ENCODE peak calls at places on chromosomes 13 and 19, in seven cellular contexts. One of them, this sample, is unnamed. For H3K4me1, the result is how much of the 10 kb centered on the place peaks cover.

GRCh38 chr19:38739440-38740251 is 4.6 kb downstream of the CAPN12 start:
- DNase-seq in breast epithelium: no peak
- DNase-seq in body of pancreas: no peak
- DNase-seq in transverse colon: no peak
- DNase-seq in sigmoid colon: no peak
- DNase-seq in IMR-90: no peak
- DNase-seq in uterus: no peak
- DNase-seq in this sample: no peak

GRCh38 chr19:57664269-57665127 is 4.2 kb upstream of the ZSCAN4 start:
- DNase-seq in breast epithelium: no peak
- DNase-seq in body of pancreas: peak
- DNase-seq in transverse colon: peak
- DNase-seq in sigmoid colon: peak
- DNase-seq in IMR-90: peak
- DNase-seq in uterus: peak
- DNase-seq in this sample: peak

GRCh38 chr19:10797541-10798256 is 38.3 kb downstream of the TMED1 start:
- DNase-seq in breast epithelium: no peak
- DNase-seq in body of pancreas: no peak
- DNase-seq in transverse colon: no peak
- DNase-seq in sigmoid colon: no peak
- DNase-seq in IMR-90: no peak
- DNase-seq in uterus: no peak
- DNase-seq in this sample: no peak

GRCh38 chr19:19636573-19636972 is 6.9 kb downstream of the GMIP start:
- DNase-seq in breast epithelium: no peak
- DNase-seq in body of pancreas: no peak
- DNase-seq in transverse colon: no peak
- DNase-seq in sigmoid colon: no peak
- DNase-seq in IMR-90: no peak
- DNase-seq in uterus: peak
- DNase-seq in this sample: no peak

GRCh38 chr19:11349171-11349570 is 2.9 kb downstream of the CCDC159 start:
- DNase-seq in breast epithelium: no peak
- DNase-seq in body of pancreas: no peak
- DNase-seq in transverse colon: no peak
- DNase-seq in sigmoid colon: no peak
- DNase-seq in IMR-90: no peak
- DNase-seq in uterus: no peak
- DNase-seq in this sample: no peak

GRCh38 chr13:31012285-31013024 is 80.0 kb downstream of the TEX26 start:
- DNase-seq in breast epithelium: no peak
- DNase-seq in body of pancreas: no peak
- DNase-seq in transverse colon: no peak
- DNase-seq in sigmoid colon: no peak
- DNase-seq in IMR-90: peak
- DNase-seq in uterus: no peak
- DNase-seq in this sample: no peak

GRCh38 chr13:66492479-66492878 is 737.7 kb downstream of the PCDH9 start:
- DNase-seq in breast epithelium: no peak
- DNase-seq in body of pancreas: no peak
- DNase-seq in transverse colon: no peak
- DNase-seq in sigmoid colon: no peak
- DNase-seq in IMR-90: no peak
- DNase-seq in uterus: no peak
- DNase-seq in this sample: no peak

GRCh38 chr13:30119476-30119875 is 187.9 kb downstream of the KATNAL1 start:
- DNase-seq in breast epithelium: no peak
- DNase-seq in body of pancreas: no peak
- DNase-seq in transverse colon: peak
- DNase-seq in sigmoid colon: no peak
- DNase-seq in IMR-90: peak
- DNase-seq in uterus: peak
- DNase-seq in this sample: peak

GRCh38 chr19:16216744-16217670 is 19.3 kb downstream of the AP1M1 start:
- DNase-seq in breast epithelium: no peak
- DNase-seq in body of pancreas: peak
- DNase-seq in transverse colon: no peak
- DNase-seq in sigmoid colon: peak
- DNase-seq in IMR-90: no peak
- DNase-seq in uterus: no peak
- DNase-seq in this sample: no peak

GRCh38 chr19:42121666-42122069 is 10.6 kb downstream of the POU2F2 start:
- DNase-seq in breast epithelium: no peak
- DNase-seq in body of pancreas: peak
- DNase-seq in transverse colon: peak
- DNase-seq in sigmoid colon: no peak
- DNase-seq in IMR-90: peak
- DNase-seq in uterus: peak
- DNase-seq in this sample: no peak

GRCh38 chr19:48190288-48191284 is 20.1 kb downstream of the ZSWIM9 start:
- DNase-seq in breast epithelium: no peak
- DNase-seq in body of pancreas: peak
- DNase-seq in transverse colon: peak
- DNase-seq in sigmoid colon: peak
- DNase-seq in IMR-90: peak
- DNase-seq in uterus: no peak
- DNase-seq in this sample: no peak

GRCh38 chr13:26563713-26564112 is 6.2 kb downstream of the WASF3 start:
- DNase-seq in breast epithelium: no peak
- DNase-seq in body of pancreas: no peak
- DNase-seq in transverse colon: no peak
- DNase-seq in sigmoid colon: no peak
- DNase-seq in IMR-90: no peak
- DNase-seq in uterus: no peak
- DNase-seq in this sample: no peak

GRCh38 chr13:97256343-97256783 is 34.2 kb downstream of the MBNL2 start:
- DNase-seq in breast epithelium: no peak
- DNase-seq in body of pancreas: peak
- DNase-seq in transverse colon: no peak
- DNase-seq in sigmoid colon: no peak
- DNase-seq in IMR-90: peak
- DNase-seq in uterus: peak
- DNase-seq in this sample: no peak

GRCh38 chr13:43473437-43473836 is 313.3 kb downstream of the ENOX1 start:
- DNase-seq in breast epithelium: no peak
- DNase-seq in body of pancreas: peak
- DNase-seq in transverse colon: no peak
- DNase-seq in sigmoid colon: no peak
- DNase-seq in IMR-90: no peak
- DNase-seq in uterus: no peak
- DNase-seq in this sample: no peak

GRCh38 chr19:42091300-42092266 is 15.6 kb downstream of the ZNF574 start:
- DNase-seq in breast epithelium: no peak
- DNase-seq in body of pancreas: no peak
- DNase-seq in transverse colon: peak
- DNase-seq in sigmoid colon: no peak
- DNase-seq in IMR-90: peak
- DNase-seq in uterus: peak
- DNase-seq in this sample: no peak

GRCh38 chr19:3547301-3547731 is 8.3 kb downstream of the TEKTIP1 start:
- DNase-seq in breast epithelium: no peak
- DNase-seq in body of pancreas: no peak
- DNase-seq in transverse colon: no peak
- DNase-seq in sigmoid colon: no peak
- DNase-seq in IMR-90: no peak
- DNase-seq in uterus: no peak
- DNase-seq in this sample: no peak

GRCh38 chr13:99178636-99179035 is 22.0 kb upstream of the UBAC2 start:
- DNase-seq in breast epithelium: no peak
- DNase-seq in body of pancreas: no peak
- DNase-seq in transverse colon: no peak
- DNase-seq in sigmoid colon: no peak
- DNase-seq in IMR-90: no peak
- DNase-seq in uterus: no peak
- DNase-seq in this sample: no peak

GRCh38 chr19:23771761-23772667 is 13.3 kb upstream of the ZNF681 start:
- DNase-seq in breast epithelium: no peak
- DNase-seq in body of pancreas: no peak
- DNase-seq in transverse colon: no peak
- DNase-seq in sigmoid colon: no peak
- DNase-seq in IMR-90: no peak
- DNase-seq in uterus: no peak
- DNase-seq in this sample: no peak

GRCh38 chr13:47044842-47045241 is 148.0 kb upstream of the HTR2A start:
- DNase-seq in breast epithelium: no peak
- DNase-seq in body of pancreas: no peak
- DNase-seq in transverse colon: no peak
- DNase-seq in sigmoid colon: no peak
- DNase-seq in IMR-90: no peak
- DNase-seq in uterus: no peak
- DNase-seq in this sample: no peak

GRCh38 chr19:45522010-45522941 is 15.0 kb downstream of the VASP start:
- DNase-seq in breast epithelium: no peak
- DNase-seq in body of pancreas: no peak
- DNase-seq in transverse colon: no peak
- DNase-seq in sigmoid colon: no peak
- DNase-seq in IMR-90: no peak
- DNase-seq in uterus: no peak
- DNase-seq in this sample: no peak
- TF ChIP-seq POLR2A in breast epithelium: no peak
- TF ChIP-seq POLR2A in body of pancreas: no peak
- TF ChIP-seq POLR2A in transverse colon: no peak
- TF ChIP-seq POLR2A in sigmoid colon: no peak
- TF ChIP-seq POLR2A in IMR-90: no peak
- TF ChIP-seq POLR2A in uterus: no peak
- TF ChIP-seq POLR2A in this sample: no peak

GRCh38 chr13:40207110-40207478 is 459.3 kb downstream of the FOXO1 start:
- DNase-seq in breast epithelium: no peak
- DNase-seq in body of pancreas: no peak
- DNase-seq in transverse colon: no peak
- DNase-seq in sigmoid colon: no peak
- DNase-seq in IMR-90: no peak
- DNase-seq in uterus: no peak
- DNase-seq in this sample: no peak
- H3K4me1 ChIP-seq in breast epithelium: under half
- H3K4me1 ChIP-seq in body of pancreas: under half
- H3K4me1 ChIP-seq in transverse colon: under half
- H3K4me1 ChIP-seq in sigmoid colon: under half
- H3K4me1 ChIP-seq in IMR-90: under half
- H3K4me1 ChIP-seq in uterus: under half
- H3K4me1 ChIP-seq in this sample: under half

GRCh38 chr13:59750860-59751259 is 412.9 kb downstream of the DIAPH3 start:
- DNase-seq in breast epithelium: no peak
- DNase-seq in body of pancreas: peak
- DNase-seq in transverse colon: no peak
- DNase-seq in sigmoid colon: no peak
- DNase-seq in IMR-90: peak
- DNase-seq in uterus: no peak
- DNase-seq in this sample: no peak

GRCh38 chr13:59744747-59745394 is 418.9 kb downstream of the DIAPH3 start:
- DNase-seq in breast epithelium: no peak
- DNase-seq in body of pancreas: no peak
- DNase-seq in transverse colon: no peak
- DNase-seq in sigmoid colon: no peak
- DNase-seq in IMR-90: peak
- DNase-seq in uterus: no peak
- DNase-seq in this sample: no peak

GRCh38 chr13:59746291-59746962 is 417.3 kb downstream of the DIAPH3 start:
- DNase-seq in breast epithelium: no peak
- DNase-seq in body of pancreas: no peak
- DNase-seq in transverse colon: peak
- DNase-seq in sigmoid colon: no peak
- DNase-seq in IMR-90: peak
- DNase-seq in uterus: no peak
- DNase-seq in this sample: no peak

GRCh38 chr13:59745395-59745788 is 418.3 kb downstream of the DIAPH3 start:
- DNase-seq in breast epithelium: no peak
- DNase-seq in body of pancreas: no peak
- DNase-seq in transverse colon: no peak
- DNase-seq in sigmoid colon: no peak
- DNase-seq in IMR-90: peak
- DNase-seq in uterus: no peak
- DNase-seq in this sample: no peak

DNA sequence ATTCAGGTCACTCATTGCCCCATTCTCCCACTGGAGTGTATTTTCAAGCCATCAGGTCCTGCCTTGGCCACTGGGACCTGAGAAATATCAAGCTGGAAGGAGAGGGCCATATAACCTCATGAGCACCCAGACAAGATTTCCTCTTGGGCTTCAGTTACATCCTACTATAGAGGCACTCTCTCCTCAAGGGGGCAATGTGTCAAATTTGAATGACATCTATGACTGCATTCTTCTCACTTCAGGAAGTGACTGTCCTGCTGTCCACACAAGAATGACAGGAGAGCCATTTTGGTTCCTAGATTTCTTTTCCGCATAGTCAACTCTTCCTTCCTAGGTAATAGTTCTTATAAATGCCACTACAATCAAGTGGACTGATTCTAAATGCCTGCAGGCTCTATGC is 416.2 kb downstream of the DIAPH3 start:
- DNase-seq in breast epithelium: no peak
- DNase-seq in body of pancreas: no peak
- DNase-seq in transverse colon: no peak
- DNase-seq in sigmoid colon: no peak
- DNase-seq in IMR-90: no peak
- DNase-seq in uterus: no peak
- DNase-seq in this sample: no peak
- TF ChIP-seq CTCF in breast epithelium: no peak
- TF ChIP-seq CTCF in body of pancreas: no peak
- TF ChIP-seq CTCF in transverse colon: no peak
- TF ChIP-seq CTCF in sigmoid colon: no peak
- TF ChIP-seq CTCF in IMR-90: no peak
- TF ChIP-seq CTCF in uterus: no peak
- TF ChIP-seq CTCF in this sample: no peak

GRCh38 chr19:8389891-8390616 is at the start of gene RAB11B:
- DNase-seq in breast epithelium: peak
- DNase-seq in body of pancreas: peak
- DNase-seq in transverse colon: peak
- DNase-seq in sigmoid colon: peak
- DNase-seq in IMR-90: peak
- DNase-seq in uterus: peak
- DNase-seq in this sample: peak
- TF ChIP-seq POLR2A in breast epithelium: peak
- TF ChIP-seq POLR2A in body of pancreas: peak
- TF ChIP-seq POLR2A in transverse colon: peak
- TF ChIP-seq POLR2A in sigmoid colon: no peak
- TF ChIP-seq POLR2A in IMR-90: peak
- TF ChIP-seq POLR2A in uterus: peak
- TF ChIP-seq POLR2A in this sample: peak

This sample was measured in prostate gland.